ENCODE peak calls at places on chromosomes 5 and 9, in ten cellular contexts. L, O, J, W, Y, A, N, E, H and Z are unnamed samples.

GRCh38 chr9:125994066-125994943 is 247.1 kb downstream of the PBX3 start:
- DNase-seq in L (no peak), O (no peak), J (no peak), W (no peak), Y (peak; percentile 36), A (peak; percentile 60), N (no peak), E (peak; percentile 22), H (no peak), Z (no peak)

GRCh38 chr5:111142932-111143331 is 50.8 kb downstream of the WDR36 start:
- DNase-seq in L (no peak), O (no peak), J (no peak), W (peak; percentile 24), Y (no peak), A (no peak), N (no peak), E (no peak), H (peak; percentile 36), Z (no peak)

GRCh38 chr5:6446626-6447309 is 1.9 kb upstream of the UBE2QL1 start:
- DNase-seq in L (no peak), O (no peak), J (no peak), W (no peak), Y (no peak), A (peak; percentile 49), N (no peak), E (no peak), H (no peak), Z (no peak)

GRCh38 chr5:111680737-111681413 is 76.1 kb downstream of the NREP start:
- DNase-seq in L (no peak), O (no peak), J (peak; percentile 97), W (peak; percentile 96), Y (no peak), A (no peak), N (peak; percentile 32), E (no peak), H (peak; percentile 98), Z (no peak)

GRCh38 chr5:66467564-66467963 is 128.6 kb upstream of the MAST4 start:
- DNase-seq in L (no peak), O (no peak), J (no peak), W (no peak), Y (no peak), A (no peak), N (no peak), E (no peak), H (no peak), Z (no peak)

GRCh38 chr5:17077447-17078233 is 139.8 kb upstream of the BASP1 start:
- DNase-seq in L (no peak), O (no peak), J (no peak), W (peak; percentile 32), Y (no peak), A (no peak), N (no peak), E (no peak), H (peak; percentile 17), Z (no peak)

GRCh38 chr9:2657427-2657826 is 35.8 kb downstream of the VLDLR start:
- DNase-seq in L (peak; percentile 33), O (no peak), J (no peak), W (no peak), Y (no peak), A (no peak), N (no peak), E (no peak), H (no peak), Z (peak; percentile 3)

GRCh38 chr5:11719888-11720481 is 184.3 kb downstream of the CTNND2 start:
- DNase-seq in L (no peak), O (no peak), J (no peak), W (no peak), Y (peak; percentile 37), A (no peak), N (peak; percentile 74), E (no peak), H (peak; percentile 0), Z (no peak)

GRCh38 chr9:105405514-105406131 is 42.2 kb upstream of the FSD1L start:
- DNase-seq in L (peak; percentile 49), O (no peak), J (peak; percentile 21), W (no peak), Y (no peak), A (no peak), N (no peak), E (no peak), H (peak; percentile 22), Z (peak; percentile 84)

GRCh38 chr5:151950681-151951080 is 26.0 kb upstream of the GLRA1 start:
- DNase-seq in L (no peak), O (no peak), J (no peak), W (no peak), Y (no peak), A (no peak), N (no peak), E (no peak), H (no peak), Z (no peak)

GRCh38 chr5:122434120-122434519 is 122.1 kb downstream of the SNCAIP start:
- DNase-seq in L (no peak), O (no peak), J (no peak), W (no peak), Y (no peak), A (no peak), N (no peak), E (no peak), H (no peak), Z (no peak)

GRCh38 chr5:52947851-52948250 is 41.3 kb upstream of the ITGA2 start:
- DNase-seq in L (no peak), O (no peak), J (peak; percentile 37), W (peak; percentile 16), Y (no peak), A (no peak), N (no peak), E (no peak), H (no peak), Z (no peak)

GRCh38 chr9:136196465-136197371 is 8.2 kb downstream of the LHX3 start:
- DNase-seq in L (no peak), O (no peak), J (no peak), W (no peak), Y (peak; percentile 85), A (no peak), N (peak; percentile 59), E (no peak), H (no peak), Z (no peak)

GRCh38 chr9:85940275-85940831 is 593 bp upstream of the NAA35 start:
- DNase-seq in L (no peak), O (no peak), J (no peak), W (peak; percentile 5), Y (no peak), A (no peak), N (no peak), E (no peak), H (no peak), Z (no peak)

GRCh38 chr9:115254217-115254616 is 136.3 kb upstream of the TNC start:
- DNase-seq in L (no peak), O (no peak), J (no peak), W (no peak), Y (no peak), A (no peak), N (no peak), E (no peak), H (no peak), Z (no peak)

GRCh38 chr9:125100822-125101221 is 42.5 kb downstream of the SCAI start:
- DNase-seq in L (no peak), O (no peak), J (no peak), W (no peak), Y (no peak), A (no peak), N (no peak), E (no peak), H (no peak), Z (no peak)

GRCh38 chr9:120402741-120403542 is 177.0 kb downstream of the CDK5RAP2 start:
- DNase-seq in L (no peak), O (no peak), J (peak; percentile 98), W (peak; percentile 89), Y (no peak), A (peak; percentile 71), N (peak; percentile 64), E (no peak), H (peak; percentile 35), Z (no peak)

GRCh38 chr5:67353500-67353931 is 156.9 kb upstream of the CD180 start:
- DNase-seq in L (no peak), O (no peak), J (no peak), W (peak; percentile 49), Y (no peak), A (no peak), N (no peak), E (no peak), H (no peak), Z (no peak)

GRCh38 chr5:172107606-172108005 is 80.4 kb downstream of the STK10 start:
- DNase-seq in L (no peak), O (no peak), J (peak; percentile 84), W (peak; percentile 87), Y (no peak), A (no peak), N (peak; percentile 56), E (peak; percentile 28), H (peak; percentile 41), Z (no peak)